ENCODE peak calls at places on chromosomes 4 and X, in ten cellular contexts. D is PC-3; I is nephron progenitor cell; T is fibroblast of the aortic adventitia; Q is RWPE1; Y is CD4-positive, alpha-beta T cell; L is stomach; A is fibroblast of pulmonary artery; B is left ventricle myocardium inferior; U is BJ. N is an unnamed sample.

GRCh38 chr4:26812049-26812729 is 48.5 kb upstream of the STIM2 start:
- DNase-seq in D (peak), I (no peak), T (no peak), Q (peak), Y (no peak), L (no peak), A (peak), B (no peak), U (no peak), N (no peak)

GRCh38 chrX:156001667-156002021 is 4.1 kb downstream of the IL9R start:
- DNase-seq in D (no peak), I (no peak), T (no peak), Q (no peak), Y (no peak), L (no peak), A (no peak), B (no peak), U (no peak), N (no peak)

GRCh38 chr4:10762541-10762940 is 78.0 kb upstream of the CLNK start:
- DNase-seq in D (peak), I (peak), T (peak), Q (no peak), Y (no peak), L (no peak), A (peak), B (no peak), U (peak), N (no peak)

GRCh38 chr4:81452452-81453011 is 19.2 kb downstream of the RASGEF1B start:
- DNase-seq in D (peak), I (no peak), T (no peak), Q (peak), Y (no peak), L (no peak), A (no peak), B (no peak), U (no peak), N (no peak)

GRCh38 chrX:46649421-46650260 is 76.1 kb downstream of the CHST7 start:
- DNase-seq in D (no peak), I (no peak), T (no peak), Q (no peak), Y (no peak), L (peak), A (peak), B (peak), U (no peak), N (no peak)

GRCh38 chr4:71123951-71124350 is 130.5 kb downstream of the DCK start:
- DNase-seq in D (no peak), I (no peak), T (no peak), Q (no peak), Y (no peak), L (no peak), A (no peak), B (no peak), U (no peak), N (no peak)

GRCh38 chrX:77160301-77160700 is 286.9 kb upstream of the FGF16 start:
- DNase-seq in D (peak), I (no peak), T (no peak), Q (no peak), Y (peak), L (no peak), A (peak), B (no peak), U (no peak), N (no peak)

GRCh38 chr4:112645541-112646329 is 8.8 kb downstream of the LARP7 start:
- DNase-seq in D (no peak), I (no peak), T (no peak), Q (no peak), Y (no peak), L (no peak), A (no peak), B (no peak), U (no peak), N (no peak)

GRCh38 chr4:3415471-3416141 is 26.2 kb upstream of the HGFAC start:
- DNase-seq in D (no peak), I (no peak), T (no peak), Q (no peak), Y (no peak), L (no peak), A (no peak), B (no peak), U (no peak), N (no peak)

GRCh38 chr4:175789632-175790031 is 22.4 kb downstream of the GPM6A start:
- DNase-seq in D (no peak), I (no peak), T (no peak), Q (no peak), Y (no peak), L (no peak), A (no peak), B (no peak), U (no peak), N (no peak)

GRCh38 chrX:23667239-23668177 is at the start of gene PRDX4:
- DNase-seq in D (peak), I (peak), T (peak), Q (peak), Y (peak), L (peak), A (peak), B (peak), U (peak), N (peak)

GRCh38 chrX:77910108-77910840 is at the start of gene ATP7A:
- DNase-seq in D (peak), I (peak), T (peak), Q (peak), Y (peak), L (peak), A (peak), B (peak), U (peak), N (peak)

GRCh38 chr4:148300877-148301276 is 141.3 kb downstream of the NR3C2 start:
- DNase-seq in D (no peak), I (no peak), T (no peak), Q (no peak), Y (no peak), L (no peak), A (no peak), B (no peak), U (no peak), N (no peak)

GRCh38 chrX:80432441-80432840 is 12.2 kb downstream of the TENT5D start:
- DNase-seq in D (no peak), I (no peak), T (peak), Q (no peak), Y (no peak), L (no peak), A (no peak), B (no peak), U (no peak), N (no peak)

GRCh38 chr4:138910201-138910913 is 105.2 kb upstream of the NOCT start:
- DNase-seq in D (peak), I (no peak), T (peak), Q (peak), Y (no peak), L (peak), A (peak), B (no peak), U (no peak), N (no peak)

GRCh38 chr4:168589154-168589553 is 92.3 kb downstream of the PALLD start:
- DNase-seq in D (peak), I (no peak), T (peak), Q (peak), Y (no peak), L (no peak), A (peak), B (no peak), U (no peak), N (no peak)

GRCh38 chrX:2283111-2283847 is 217.5 kb downstream of the DHRSX start:
- DNase-seq in D (no peak), I (no peak), T (peak), Q (no peak), Y (no peak), L (no peak), A (no peak), B (no peak), U (no peak), N (no peak)

GRCh38 chr4:139887962-139888735 is 222.5 kb downstream of the MGST2 start:
- DNase-seq in D (peak), I (no peak), T (no peak), Q (peak), Y (no peak), L (no peak), A (no peak), B (no peak), U (no peak), N (no peak)

GRCh38 chr4:3384771-3385701 is 56.7 kb upstream of the HGFAC start:
- DNase-seq in D (no peak), I (no peak), T (no peak), Q (peak), Y (no peak), L (no peak), A (no peak), B (peak), U (no peak), N (no peak)

GRCh38 chrX:39969099-39969825 is 128.5 kb downstream of the BCOR start:
- DNase-seq in D (no peak), I (peak), T (no peak), Q (no peak), Y (peak), L (no peak), A (no peak), B (no peak), U (no peak), N (no peak)

GRCh38 chr4:156517956-156518355 is 453.6 kb downstream of the PDGFC start:
- DNase-seq in D (no peak), I (no peak), T (no peak), Q (no peak), Y (no peak), L (no peak), A (no peak), B (no peak), U (no peak), N (no peak)

GRCh38 chr4:20384456-20384855 is 132.8 kb downstream of the SLIT2 start:
- DNase-seq in D (no peak), I (no peak), T (no peak), Q (no peak), Y (no peak), L (no peak), A (no peak), B (no peak), U (no peak), N (no peak)

GRCh38 chrX:95505721-95506120 is 1178.9 kb upstream of the DIAPH2 start:
- DNase-seq in D (no peak), I (no peak), T (no peak), Q (no peak), Y (no peak), L (no peak), A (no peak), B (no peak), U (no peak), N (no peak)

GRCh38 chr4:64539234-64539849 is 130.1 kb upstream of the TECRL start:
- DNase-seq in D (peak), I (peak), T (peak), Q (peak), Y (no peak), L (peak), A (peak), B (no peak), U (no peak), N (no peak)

GRCh38 chr4:1615786-1616573 is 68.1 kb downstream of the FAM53A start:
- DNase-seq in D (no peak), I (no peak), T (no peak), Q (no peak), Y (no peak), L (no peak), A (no peak), B (peak), U (no peak), N (no peak)

GRCh38 chr4:119733431-119733830 is 104.8 kb upstream of the PDE5A start:
- DNase-seq in D (peak), I (no peak), T (peak), Q (no peak), Y (no peak), L (no peak), A (no peak), B (no peak), U (no peak), N (no peak)

GRCh38 chrX:7139202-7140081 is 8.1 kb upstream of the STS start:
- DNase-seq in D (peak), I (no peak), T (peak), Q (no peak), Y (no peak), L (no peak), A (peak), B (no peak), U (peak), N (no peak)

GRCh38 chr4:75705198-75705712 is 19.1 kb upstream of the USO1 start:
- DNase-seq in D (no peak), I (no peak), T (no peak), Q (no peak), Y (no peak), L (no peak), A (no peak), B (no peak), U (no peak), N (no peak)

GRCh38 chr4:177511611-177512010 is 69.4 kb upstream of the AGA start:
- DNase-seq in D (peak), I (no peak), T (no peak), Q (peak), Y (no peak), L (peak), A (no peak), B (no peak), U (no peak), N (no peak)

GRCh38 chrX:77694491-77694890 is 91.5 kb downstream of the ATRX start:
- DNase-seq in D (peak), I (no peak), T (no peak), Q (no peak), Y (no peak), L (no peak), A (no peak), B (no peak), U (no peak), N (no peak)

GRCh38 chr4:72602396-72602795 is 33.4 kb upstream of the ADAMTS3 start:
- DNase-seq in D (no peak), I (no peak), T (no peak), Q (peak), Y (no peak), L (no peak), A (no peak), B (no peak), U (no peak), N (no peak)

GRCh38 chrX:111098874-111099273 is 2.9 kb downstream of the PAK3 start:
- DNase-seq in D (peak), I (peak), T (no peak), Q (no peak), Y (peak), L (peak), A (peak), B (no peak), U (no peak), N (no peak)

GRCh38 chr4:26821677-26822503 is 38.8 kb upstream of the STIM2 start:
- DNase-seq in D (peak), I (no peak), T (no peak), Q (no peak), Y (no peak), L (no peak), A (no peak), B (no peak), U (no peak), N (no peak)

GRCh38 chr4:112516401-112517066 is 554 bp upstream of the NEUROG2 start:
- DNase-seq in D (no peak), I (peak), T (no peak), Q (no peak), Y (no peak), L (no peak), A (no peak), B (no peak), U (no peak), N (peak)

GRCh38 chrX:40685352-40685918 is 38.1 kb upstream of the CXorf38 start:
- DNase-seq in D (no peak), I (no peak), T (no peak), Q (no peak), Y (no peak), L (no peak), A (no peak), B (no peak), U (no peak), N (no peak)

GRCh38 chr4:86261634-86262033 is 98.2 kb downstream of the MAPK10 start:
- DNase-seq in D (no peak), I (no peak), T (no peak), Q (no peak), Y (no peak), L (no peak), A (no peak), B (no peak), U (no peak), N (no peak)

GRCh38 chr4:82422616-82423015 is 7.6 kb downstream of the HNRNPDL start:
- DNase-seq in D (no peak), I (no peak), T (no peak), Q (no peak), Y (no peak), L (no peak), A (no peak), B (no peak), U (no peak), N (no peak)

GRCh38 chr4:137283737-137284136 is 248.6 kb downstream of the PCDH18 start:
- DNase-seq in D (peak), I (no peak), T (peak), Q (peak), Y (no peak), L (no peak), A (peak), B (no peak), U (no peak), N (no peak)

DNA sequence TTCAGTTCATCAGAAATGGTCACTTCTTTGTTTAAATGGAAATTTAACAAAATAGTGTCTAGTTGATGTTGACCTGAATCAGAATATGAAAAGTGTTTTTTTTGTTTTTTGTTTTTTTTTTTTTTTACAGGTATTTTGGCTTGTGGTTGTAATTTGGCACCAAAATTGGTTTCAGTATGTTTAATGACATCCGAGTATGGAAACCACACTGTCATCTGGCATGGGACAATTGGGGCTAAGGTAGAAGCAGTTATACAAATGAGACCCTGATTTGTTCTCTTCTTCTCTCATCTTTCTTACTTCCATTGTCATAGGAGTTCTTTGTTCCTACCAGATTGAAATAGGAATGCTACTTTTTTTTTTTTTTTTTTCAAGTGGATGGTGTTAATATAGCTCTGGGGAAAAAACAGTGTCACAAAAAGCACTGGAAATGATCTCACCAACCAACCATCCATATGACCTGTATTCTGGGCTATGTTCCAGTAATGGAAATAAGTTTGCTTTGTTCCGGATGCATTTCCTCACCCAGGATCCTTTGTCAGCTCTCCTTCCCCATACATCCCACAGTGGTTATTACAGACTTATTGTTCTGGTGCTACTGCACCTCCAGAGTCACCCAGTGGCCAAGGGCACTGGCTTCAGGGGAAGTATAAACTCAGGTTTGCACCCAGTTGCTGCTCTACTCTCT is 95.8 kb downstream of the ATXN3L start:
- DNase-seq in D (peak), I (no peak), T (peak), Q (peak), Y (no peak), L (no peak), A (peak), B (no peak), U (peak), N (no peak)
- TF ChIP-seq CTCF in D (peak), I (no peak), T (no peak), Q (no peak), Y (no peak), L (no peak), A (peak), B (peak), U (no peak), N (no peak)

DNA sequence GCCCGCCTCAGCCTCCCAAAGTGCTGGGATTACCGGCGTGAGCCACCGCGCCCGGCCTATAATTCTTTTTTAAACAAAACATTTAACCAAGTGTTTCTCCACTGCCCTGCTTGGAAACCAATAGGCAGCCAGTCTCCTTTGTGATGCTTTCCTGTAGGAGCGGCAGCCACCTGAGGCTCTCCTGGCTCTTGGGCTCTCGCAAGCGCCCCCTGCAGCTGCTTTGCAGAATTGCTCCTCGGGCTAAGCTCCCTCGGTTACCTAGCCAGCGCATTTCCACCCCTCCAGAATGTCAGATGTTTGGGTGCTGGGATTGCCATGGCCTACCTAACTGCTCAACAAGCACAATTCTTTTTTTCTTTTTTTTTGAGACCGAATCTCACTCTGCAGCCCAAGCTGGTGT is 7.7 kb downstream of the S100P start:
- DNase-seq in D (peak), I (no peak), T (no peak), Q (no peak), Y (no peak), L (no peak), A (no peak), B (no peak), U (no peak), N (no peak)
- TF ChIP-seq CTCF in D (peak), I (peak), T (peak), Q (no peak), Y (peak), L (no peak), A (peak), B (peak), U (peak), N (no peak)

GRCh38 chrX:22373766-22374165 is 101.1 kb downstream of the CBLL2 start:
- DNase-seq in D (peak), I (no peak), T (no peak), Q (no peak), Y (no peak), L (no peak), A (no peak), B (no peak), U (no peak), N (no peak)

GRCh38 chrX:22378296-22378695 is 105.6 kb downstream of the CBLL2 start:
- DNase-seq in D (peak), I (no peak), T (peak), Q (no peak), Y (no peak), L (no peak), A (no peak), B (no peak), U (no peak), N (no peak)

GRCh38 chrX:22373094-22373493 is 100.4 kb downstream of the CBLL2 start:
- DNase-seq in D (no peak), I (no peak), T (no peak), Q (no peak), Y (no peak), L (no peak), A (no peak), B (no peak), U (no peak), N (no peak)

DNA sequence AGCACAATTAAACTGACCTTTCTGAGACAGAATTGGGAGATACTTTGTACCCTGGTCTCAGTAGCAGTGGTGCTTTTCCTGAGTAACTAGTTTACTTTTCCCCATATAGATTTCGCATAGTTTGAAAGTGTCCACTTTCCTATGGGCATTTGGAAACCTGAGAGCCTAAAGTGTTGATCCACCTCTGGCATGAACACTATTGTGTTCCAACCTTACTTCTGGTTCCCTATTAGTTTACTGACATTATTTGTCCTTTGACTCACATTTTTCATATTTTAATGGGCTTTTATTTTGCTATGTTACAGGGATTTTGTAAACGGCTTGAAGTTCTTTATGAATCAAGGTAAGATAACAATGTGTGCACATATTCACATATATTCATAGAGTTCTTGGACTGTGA is 103.7 kb downstream of the CBLL2 start:
- DNase-seq in D (peak), I (no peak), T (no peak), Q (no peak), Y (no peak), L (no peak), A (no peak), B (no peak), U (no peak), N (no peak)
- TF ChIP-seq CTCF in D (no peak), I (no peak), T (no peak), Q (no peak), Y (no peak), L (no peak), A (no peak), B (no peak), U (no peak), N (no peak)

GRCh38 chrX:128517691-128518090 is 465.5 kb upstream of the ACTRT1 start:
- DNase-seq in D (no peak), I (no peak), T (no peak), Q (no peak), Y (no peak), L (no peak), A (no peak), B (no peak), U (no peak), N (no peak)

GRCh38 chrX:128518508-128518907 is 466.3 kb upstream of the ACTRT1 start:
- DNase-seq in D (peak), I (no peak), T (peak), Q (peak), Y (no peak), L (no peak), A (peak), B (no peak), U (no peak), N (no peak)
- TF ChIP-seq CTCF in D (peak), I (peak), T (peak), Q (no peak), Y (no peak), L (no peak), A (no peak), B (no peak), U (no peak), N (no peak)

GRCh38 chr4:38904090-38904666 is 36.6 kb downstream of the FAM114A1 start:
- DNase-seq in D (no peak), I (no peak), T (no peak), Q (no peak), Y (no peak), L (peak), A (no peak), B (no peak), U (no peak), N (no peak)

GRCh38 chr4:38898245-38898644 is 30.6 kb downstream of the FAM114A1 start:
- DNase-seq in D (no peak), I (no peak), T (no peak), Q (no peak), Y (no peak), L (no peak), A (no peak), B (no peak), U (no peak), N (no peak)

GRCh38 chr4:38905657-38906398 is 38.2 kb downstream of the FAM114A1 start:
- DNase-seq in D (no peak), I (no peak), T (no peak), Q (no peak), Y (no peak), L (no peak), A (no peak), B (no peak), U (no peak), N (no peak)

GRCh38 chr4:38902221-38902620 is 34.6 kb downstream of the FAM114A1 start:
- DNase-seq in D (no peak), I (no peak), T (no peak), Q (no peak), Y (no peak), L (no peak), A (no peak), B (no peak), U (no peak), N (no peak)

GRCh38 chr4:38902695-38903094 is 35.1 kb downstream of the FAM114A1 start:
- DNase-seq in D (peak), I (no peak), T (peak), Q (peak), Y (no peak), L (no peak), A (peak), B (no peak), U (no peak), N (no peak)
- TF ChIP-seq CTCF in D (peak), I (peak), T (peak), Q (no peak), Y (peak), L (no peak), A (peak), B (peak), U (no peak), N (peak)

N was measured in activated B cell treated with CpG ODN at 0.5 μM for 24 hours.